ENCODE peak calls at places on chromosomes 1 and 21, in four cellular contexts. I is cardiac muscle cell, S is neural crest cell, H is left ventricle myocardium inferior. B is an unnamed sample.

GRCh38 chr1:151881479-151881878 is 27.8 kb downstream of the THEM4 start:
- DNase-seq in I (no peak), S (no peak), H (no peak), B (no peak)

GRCh38 chr1:163069655-163070277 is 605 bp downstream of the RGS4 start:
- DNase-seq in I (no peak), S (no peak), H (no peak), B (no peak)

GRCh38 chr1:33099290-33100118 is 18.6 kb downstream of the AZIN2 start:
- DNase-seq in I (peak; percentile 100), S (no peak), H (no peak), B (peak; percentile 45)

GRCh38 chr1:39082140-39082799 is 56.1 kb downstream of the NDUFS5 start:
- DNase-seq in I (no peak), S (no peak), H (no peak), B (no peak)

GRCh38 chr1:157084720-157085119 is 14.9 kb downstream of the ETV3L start:
- DNase-seq in I (no peak), S (no peak), H (no peak), B (no peak)

GRCh38 chr1:108570998-108571401 is 11.1 kb downstream of the EEIG2 start:
- DNase-seq in I (no peak), S (no peak), H (no peak), B (no peak)

GRCh38 chr21:45962531-45963224 is 18.9 kb upstream of the COL6A1 start:
- DNase-seq in I (no peak), S (no peak), H (no peak), B (no peak)

GRCh38 chr1:16986596-16987361 is 6.4 kb upstream of the MFAP2 start:
- DNase-seq in I (no peak), S (peak; percentile 44), H (no peak), B (no peak)

GRCh38 chr1:97745912-97746311 is 174.9 kb downstream of the DPYD start:
- DNase-seq in I (peak; percentile 9), S (no peak), H (no peak), B (no peak)

GRCh38 chr1:14296795-14297194 is 301.7 kb upstream of the KAZN start:
- DNase-seq in I (peak; percentile 9), S (no peak), H (no peak), B (no peak)

GRCh38 chr1:12434174-12434573 is 183.8 kb downstream of the DHRS3 start:
- DNase-seq in I (peak; percentile 72), S (no peak), H (no peak), B (no peak)

GRCh38 chr1:9728451-9729295 is 77.1 kb downstream of the PIK3CD start:
- DNase-seq in I (no peak), S (no peak), H (no peak), B (no peak)

GRCh38 chr1:56631901-56632300 is 13.2 kb upstream of the PRKAA2 start:
- DNase-seq in I (no peak), S (no peak), H (no peak), B (no peak)

GRCh38 chr1:225467193-225468020 is 39.6 kb upstream of the LBR start:
- DNase-seq in I (peak; percentile 59), S (no peak), H (peak; percentile 71), B (peak; percentile 72)

GRCh38 chr1:7576946-7577657 is 194.0 kb upstream of the VAMP3 start:
- DNase-seq in I (peak; percentile 24), S (no peak), H (no peak), B (peak; percentile 8)

GRCh38 chr1:178565586-178565985 is 52.7 kb downstream of the TEX35 start:
- DNase-seq in I (no peak), S (no peak), H (no peak), B (no peak)

GRCh38 chr1:25194576-25195020 is 37.7 kb downstream of the SYF2 start:
- DNase-seq in I (no peak), S (no peak), H (no peak), B (no peak)

GRCh38 chr21:37193006-37193405 is 74.1 kb downstream of the VPS26C start:
- DNase-seq in I (no peak), S (no peak), H (no peak), B (no peak)

GRCh38 chr1:110212165-110213142 is 2.3 kb downstream of the KCNC4 start:
- DNase-seq in I (peak; percentile 38), S (no peak), H (no peak), B (no peak)

GRCh38 chr1:151492120-151492519 is 19.1 kb upstream of the CGN start:
- DNase-seq in I (no peak), S (no peak), H (no peak), B (no peak)

GRCh38 chr1:206931709-206932108 is 10.0 kb upstream of the FCMR start:
- DNase-seq in I (no peak), S (no peak), H (no peak), B (no peak)

GRCh38 chr1:31397360-31398095 is 15.5 kb upstream of the SERINC2 start:
- DNase-seq in I (no peak), S (no peak), H (no peak), B (no peak)

GRCh38 chr21:34606051-34606450 is 8.9 kb downstream of the RCAN1 start:
- DNase-seq in I (no peak), S (no peak), H (no peak), B (no peak)

GRCh38 chr1:170929835-170930554 is 5.3 kb upstream of the MROH9 start:
- DNase-seq in I (peak; percentile 79), S (no peak), H (no peak), B (no peak)

GRCh38 chr1:27872802-27873665 is 690 bp downstream of the THEMIS2 start:
- DNase-seq in I (peak; percentile 16), S (no peak), H (no peak), B (peak; percentile 53)

GRCh38 chr1:11981378-11982009 is 1.2 kb downstream of the MFN2 start:
- DNase-seq in I (no peak), S (no peak), H (no peak), B (no peak)

GRCh38 chr1:17227358-17227915 is 21.5 kb upstream of the PADI3 start:
- DNase-seq in I (no peak), S (no peak), H (no peak), B (no peak)

GRCh38 chr21:38942617-38943245 is 137.0 kb downstream of the ETS2 start:
- DNase-seq in I (no peak), S (no peak), H (no peak), B (no peak)

GRCh38 chr1:243798726-243799125 is 51.3 kb downstream of the AKT3 start:
- DNase-seq in I (peak; percentile 61), S (no peak), H (no peak), B (no peak)

GRCh38 chr1:147080013-147080661 is 92.1 kb downstream of the PRKAB2 start:
- DNase-seq in I (no peak), S (no peak), H (no peak), B (no peak)

GRCh38 chr21:25296239-25296638 is 311.0 kb downstream of the MRPL39 start:
- DNase-seq in I (peak; percentile 27), S (no peak), H (no peak), B (no peak)

GRCh38 chr1:229069176-229069575 is 201.7 kb upstream of the RAB4A start:
- DNase-seq in I (no peak), S (no peak), H (no peak), B (no peak)

GRCh38 chr21:37562920-37563640 is 196.5 kb downstream of the DYRK1A start:
- DNase-seq in I (no peak), S (no peak), H (no peak), B (peak; percentile 54)

GRCh38 chr1:164480285-164480907 is 78.6 kb upstream of the PBX1 start:
- DNase-seq in I (no peak), S (no peak), H (no peak), B (no peak)

GRCh38 chr1:205532026-205532891 is 27.8 kb downstream of the CDK18 start:
- DNase-seq in I (no peak), S (no peak), H (no peak), B (peak; percentile 14)

GRCh38 chr1:70072239-70072751 is 133.1 kb downstream of the LRRC40 start:
- DNase-seq in I (peak; percentile 56), S (no peak), H (no peak), B (no peak)

GRCh38 chr1:221431968-221432367 is 309.9 kb downstream of the DUSP10 start:
- DNase-seq in I (no peak), S (no peak), H (no peak), B (no peak)

GRCh38 chr1:221435510-221435909 is 306.4 kb downstream of the DUSP10 start:
- DNase-seq in I (peak; percentile 80), S (no peak), H (no peak), B (no peak)

GRCh38 chr1:221429262-221429661 is 312.6 kb downstream of the DUSP10 start:
- DNase-seq in I (peak; percentile 51), S (no peak), H (no peak), B (no peak)

GRCh38 chr1:221430133-221430960 is 311.5 kb downstream of the DUSP10 start:
- DNase-seq in I (no peak), S (no peak), H (no peak), B (no peak)

GRCh38 chr1:221431068-221431651 is 310.7 kb downstream of the DUSP10 start:
- DNase-seq in I (no peak), S (no peak), H (no peak), B (no peak)
- TF ChIP-seq CTCF in I (no peak), S (no peak), H (peak; percentile 48), B (no peak)

GRCh38 chr1:156020293-156021086 is at the start of gene SSR2:
- DNase-seq in I (peak; percentile 94), S (peak; percentile 70), H (peak; percentile 81), B (peak; percentile 84)
- TF ChIP-seq CTCF in I (no peak), S (no peak), H (no peak), B (no peak)

GRCh38 chr1:202565890-202566289 is 144.4 kb downstream of the SYT2 start:
- DNase-seq in I (no peak), S (no peak), H (no peak), B (no peak)
- TF ChIP-seq CTCF in I (no peak), S (no peak), H (no peak), B (no peak)

DNA sequence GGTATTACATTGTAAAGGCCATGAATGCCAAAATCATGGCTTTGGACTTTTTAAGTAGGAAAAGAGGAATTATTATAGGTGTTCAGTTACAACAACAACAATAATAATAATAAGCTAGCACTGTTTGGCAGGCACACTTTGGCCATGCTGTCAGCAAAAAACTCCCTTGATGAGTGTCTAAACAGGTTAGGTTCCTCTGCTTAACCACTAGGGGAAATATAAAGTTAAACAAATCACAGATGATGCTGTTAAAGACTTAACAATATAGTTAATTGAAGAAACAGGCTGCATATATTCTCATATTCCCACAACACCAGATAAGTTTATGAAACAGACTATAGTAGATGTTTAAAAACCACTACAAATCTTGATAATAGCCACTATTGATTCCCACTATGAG is 46.4 kb downstream of the RGS21 start:
- DNase-seq in I (no peak), S (no peak), H (no peak), B (no peak)
- TF ChIP-seq CTCF in I (no peak), S (peak; percentile 27), H (no peak), B (no peak)

GRCh38 chr1:183956559-183957188 is 80.9 kb downstream of the COLGALT2 start:
- DNase-seq in I (peak; percentile 84), S (no peak), H (no peak), B (no peak)
- TF ChIP-seq CTCF in I (peak; percentile 38), S (no peak), H (no peak), B (no peak)